ENCODE peak calls at places on chromosome 16, in four cellular contexts. P, B, K and Q are unnamed samples.

GRCh38 chr16:56632160-56632847 is at the start of gene MT1M:
- DNase-seq in K (peak; percentile 44), B (peak; percentile 76), P (peak; percentile 85), Q (no peak)

GRCh38 chr16:57787519-57787905 is 14.8 kb downstream of the KIFC3 start:
- DNase-seq in P (no peak), B (no peak), K (no peak), Q (peak; percentile 50)

GRCh38 chr16:14464192-14464591 is 165.9 kb downstream of the PARN start:
- DNase-seq in B (no peak), P (no peak), K (no peak), Q (no peak)

GRCh38 chr16:1492082-1492922 is 858 bp upstream of the TELO2 start:
- DNase-seq in B (no peak), P (no peak), K (no peak), Q (no peak)

GRCh38 chr16:78836802-78837489 is 737.5 kb downstream of the WWOX start:
- DNase-seq in K (no peak), P (no peak), B (no peak), Q (no peak)

GRCh38 chr16:65392831-65393565 is 271.1 kb upstream of the CDH11 start:
- DNase-seq in K (no peak), B (no peak), P (no peak), Q (no peak)

GRCh38 chr16:5323284-5323683 is 225.7 kb upstream of the EEF2KMT start:
- DNase-seq in P (no peak), B (peak; percentile 64), K (no peak), Q (no peak)

GRCh38 chr16:27230562-27230991 is 27.3 kb downstream of the KDM8 start:
- DNase-seq in P (no peak), B (no peak), K (no peak), Q (peak; percentile 71)

GRCh38 chr16:74213372-74213771 is 83.2 kb upstream of the PSMD7 start:
- DNase-seq in B (no peak), P (no peak), K (no peak), Q (no peak)

GRCh38 chr16:49472598-49472997 is 99.0 kb downstream of the C16orf78 start:
- DNase-seq in P (peak; percentile 46), K (no peak), B (peak; percentile 53), Q (peak; percentile 76)

GRCh38 chr16:61435356-61435755 is 600.9 kb downstream of the CDH8 start:
- DNase-seq in P (no peak), B (no peak), K (no peak), Q (no peak)

GRCh38 chr16:84194470-84195200 is 3.7 kb downstream of the ADAD2 start:
- DNase-seq in K (no peak), P (no peak), B (no peak), Q (no peak)

GRCh38 chr16:85825326-85825725 is 25.8 kb downstream of the COX4I1 start:
- DNase-seq in P (no peak), B (peak; percentile 61), K (no peak), Q (no peak)

GRCh38 chr16:86664518-86665318 is 86.4 kb downstream of the FOXL1 start:
- DNase-seq in K (no peak), B (no peak), P (peak; percentile 64), Q (no peak)

GRCh38 chr16:83676056-83676455 is 131.7 kb upstream of the HSBP1 start:
- DNase-seq in B (no peak), P (no peak), K (no peak), Q (no peak)

GRCh38 chr16:7364054-7364407 is 31.4 kb downstream of the RBFOX1 start:
- DNase-seq in P (no peak), B (no peak), K (no peak), Q (no peak)

GRCh38 chr16:47721016-47721673 is 260.0 kb downstream of the PHKB start:
- DNase-seq in B (no peak), P (no peak), K (no peak), Q (no peak)

GRCh38 chr16:512802-513201 is 14.7 kb upstream of the CAPN15 start:
- DNase-seq in B (no peak), P (no peak), K (no peak), Q (no peak)

GRCh38 chr16:48075398-48075797 is 80.4 kb downstream of the ABCC12 start:
- DNase-seq in K (no peak), P (no peak), B (no peak), Q (no peak)

GRCh38 chr16:977096-977701 is 4.4 kb upstream of the SOX8 start:
- DNase-seq in B (no peak), P (no peak), K (no peak), Q (no peak)

GRCh38 chr16:84451781-84452180 is 52.7 kb downstream of the MEAK7 start:
- DNase-seq in K (no peak), P (no peak), B (peak; percentile 22), Q (no peak)

GRCh38 chr16:85984211-85984880 is 85.4 kb downstream of the IRF8 start:
- DNase-seq in P (no peak), K (no peak), B (peak; percentile 36), Q (no peak)

GRCh38 chr16:27819881-27820610 is 243.5 kb downstream of the GSG1L start:
- DNase-seq in K (no peak), B (peak; percentile 18), P (no peak), Q (no peak)

GRCh38 chr16:52052818-52053217 is 494.1 kb downstream of the TOX3 start:
- DNase-seq in B (no peak), K (no peak), P (no peak), Q (no peak)

GRCh38 chr16:2487903-2488531 is 13.1 kb downstream of the TBC1D24 start:
- DNase-seq in P (no peak), B (peak; percentile 35), K (no peak), Q (no peak)

GRCh38 chr16:58306327-58306726 is 11.5 kb upstream of the PRSS54 start:
- DNase-seq in P (no peak), K (no peak), B (peak; percentile 58), Q (no peak)

GRCh38 chr16:9286930-9287329 is 195.5 kb downstream of the HAPSTR1 start:
- DNase-seq in K (no peak), P (no peak), B (no peak), Q (no peak)

DNA sequence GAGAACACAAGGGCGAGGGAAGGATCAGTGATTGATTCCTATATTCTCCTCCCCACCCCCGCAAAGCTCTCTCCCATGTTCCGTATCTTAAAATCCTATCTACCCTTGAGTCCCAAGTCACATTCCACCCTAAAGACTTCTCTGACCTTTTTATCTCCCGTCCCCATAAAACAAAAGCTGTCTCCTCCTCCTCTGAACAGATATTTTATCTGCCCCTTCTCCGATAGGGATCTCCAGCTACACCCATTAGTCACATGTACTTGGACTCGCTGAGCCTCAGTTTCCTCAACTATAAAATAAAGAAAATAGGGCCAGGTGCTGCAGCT is 12.8 kb downstream of the GGA2 start:
- DNase-seq in P (no peak), K (no peak), B (no peak), Q (no peak)
- H3K4me1 ChIP-seq in P (peaks cover 18% of the 10 kb centered on the region), K (peaks cover 17% of the 10 kb centered on the region), B (peaks cover 3% of the 10 kb centered on the region), Q (peaks cover 65% of the 10 kb centered on the region)

DNA sequence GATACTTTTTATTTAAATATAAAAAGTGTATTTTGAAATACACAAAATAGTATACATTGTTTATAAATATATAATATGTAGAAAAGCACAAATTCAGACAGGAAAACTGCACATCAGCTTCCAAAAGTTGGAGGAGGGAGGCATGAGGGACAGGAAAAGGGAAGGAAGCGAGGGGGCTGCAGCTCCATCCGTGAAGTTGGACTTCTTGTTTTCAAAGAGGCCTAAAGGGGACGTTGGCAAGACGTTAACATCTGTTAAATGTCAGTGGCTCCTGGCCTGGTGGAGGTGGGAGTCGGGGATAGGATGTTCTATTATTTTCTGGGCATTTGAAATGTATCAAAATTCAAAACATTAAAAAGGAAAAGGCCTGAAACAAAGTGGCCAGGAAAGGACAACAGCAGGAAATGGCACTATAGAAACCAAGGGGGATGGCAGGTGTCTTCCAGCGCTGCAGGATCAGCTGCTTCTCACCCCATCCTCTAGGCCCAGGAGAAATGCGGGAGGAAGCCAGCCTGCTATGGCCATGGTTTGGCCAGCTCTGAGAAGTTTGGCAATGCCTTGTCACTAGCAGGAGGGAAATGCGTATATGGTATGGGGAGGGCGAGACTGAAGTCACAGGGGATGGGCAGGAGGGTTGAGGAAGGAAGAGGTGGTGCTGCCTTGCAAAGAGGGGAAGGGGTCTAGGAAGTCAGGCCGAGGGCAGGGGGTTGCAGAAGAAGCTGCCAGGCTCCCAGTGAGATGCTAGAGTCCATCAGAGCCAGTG is 6.4 kb downstream of the CMTM2 start:
- DNase-seq in B (peak; percentile 22), K (no peak), P (no peak), Q (peak; percentile 46)
- H3K4me1 ChIP-seq in B (peaks cover 1% of the 10 kb centered on the region), K (peaks cover 10% of the 10 kb centered on the region), P (peaks cover 11% of the 10 kb centered on the region), Q (no peaks in the 10 kb centered on the region)

GRCh38 chr16:89467382-89467781 is 23.0 kb downstream of the ANKRD11 start:
- DNase-seq in K (no peak), B (no peak), P (no peak), Q (no peak)
- H3K4me1 ChIP-seq in K (peaks cover 22% of the 10 kb centered on the region), B (no peaks in the 10 kb centered on the region), P (peaks cover 55% of the 10 kb centered on the region), Q (peaks cover 5% of the 10 kb centered on the region)

DNA sequence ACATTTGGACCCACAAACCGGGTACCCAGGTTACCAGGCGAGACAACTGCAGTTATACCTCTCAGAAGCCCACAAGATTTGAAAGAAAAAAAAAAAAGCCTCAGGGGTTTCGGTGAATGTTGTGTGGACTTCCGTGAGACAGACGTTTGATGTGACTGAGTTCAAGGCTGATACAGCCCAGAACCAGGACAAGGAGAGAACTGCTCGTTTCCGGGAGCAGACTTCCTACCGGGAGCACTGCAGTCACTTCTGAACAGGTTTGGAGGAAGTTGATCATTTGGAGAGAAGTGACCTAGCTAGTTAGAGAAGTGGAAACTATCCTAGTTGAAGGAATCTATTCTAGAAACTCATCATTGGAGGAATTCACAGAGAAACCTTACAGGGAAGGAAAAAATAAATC is 847 bp downstream of the CKLF start:
- DNase-seq in P (no peak), B (no peak), K (no peak), Q (no peak)
- H3K4me1 ChIP-seq in P (peaks cover 40% of the 10 kb centered on the region), B (peaks cover 4% of the 10 kb centered on the region), K (peaks cover 37% of the 10 kb centered on the region), Q (peaks cover 24% of the 10 kb centered on the region)

DNA sequence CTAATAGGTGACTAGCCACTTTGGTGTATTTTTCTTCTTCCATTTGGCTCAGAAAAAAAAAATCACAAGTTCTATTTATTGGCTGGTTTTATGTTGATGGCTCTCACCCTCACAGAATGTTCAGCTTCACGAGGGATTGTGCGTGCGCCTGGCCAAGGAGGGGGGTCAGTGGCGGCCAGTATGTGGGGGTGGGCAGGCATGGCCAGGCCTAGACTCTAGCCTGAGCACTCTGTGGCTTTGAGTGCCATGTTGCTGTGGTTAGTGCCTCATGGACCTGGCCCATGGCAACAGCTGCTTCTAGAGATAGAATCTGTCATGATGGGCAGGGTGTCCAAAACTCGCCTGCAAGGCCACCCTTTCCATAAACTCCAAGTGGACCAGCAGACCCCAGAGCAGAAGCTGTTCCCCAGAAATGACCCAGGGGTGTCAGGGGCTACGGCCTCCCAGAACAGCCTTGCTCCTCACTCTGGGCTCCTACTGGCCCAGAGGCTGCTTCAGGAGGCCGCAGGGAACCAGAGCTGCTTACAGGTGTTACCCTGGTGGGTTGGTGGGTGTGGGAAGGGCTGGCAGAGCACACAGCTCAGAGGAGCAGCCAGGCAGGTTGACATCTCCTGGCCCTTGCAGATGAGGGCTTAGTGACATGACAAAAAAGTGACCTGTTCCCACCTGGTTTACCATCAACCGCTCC is 124.9 kb downstream of the SOCS1 start:
- DNase-seq in B (no peak), P (no peak), K (no peak), Q (no peak)
- H3K4me1 ChIP-seq in B (no peaks in the 10 kb centered on the region), P (peaks cover 50% of the 10 kb centered on the region), K (peaks cover 38% of the 10 kb centered on the region), Q (peaks cover 21% of the 10 kb centered on the region)